ENCODE peak calls at places on chromosomes 12 and 14, in four cellular contexts. S is natural killer cell; F is AML-193; C is CD4-positive, alpha-beta T cell. U is an unnamed sample.

GRCh38 chr14:95318870-95319311 is 817 bp downstream of the CLMN start:
- DNase-seq in S (no peak), F (no peak), C (no peak), U (no peak)

GRCh38 chr12:47757840-47758583 is 668 bp downstream of the RAPGEF3 start:
- DNase-seq in S (no peak), F (no peak), C (no peak), U (peak)

GRCh38 chr12:52096332-52097044 is 17.0 kb downstream of the SMIM41 start:
- DNase-seq in S (no peak), F (no peak), C (no peak), U (no peak)

GRCh38 chr12:66537866-66538265 is 141.0 kb downstream of the GRIP1 start:
- DNase-seq in S (no peak), F (no peak), C (no peak), U (no peak)

GRCh38 chr12:67320614-67321305 is 51.6 kb downstream of the CAND1 start:
- DNase-seq in S (no peak), F (no peak), C (no peak), U (no peak)

GRCh38 chr12:109652233-109652772 is 61.3 kb upstream of the FAM222A start:
- DNase-seq in S (no peak), F (no peak), C (no peak), U (no peak)

GRCh38 chr14:22890416-22890815 is 7.4 kb downstream of the REM2 start:
- DNase-seq in S (no peak), F (no peak), C (no peak), U (no peak)

GRCh38 chr12:123115409-123116111 is 35.3 kb downstream of the PITPNM2 start:
- DNase-seq in S (no peak), F (no peak), C (peak), U (peak)

GRCh38 chr12:88726806-88727722 is 146.8 kb upstream of the KITLG start:
- DNase-seq in S (no peak), F (no peak), C (no peak), U (no peak)

GRCh38 chr12:52215587-52216031 is 17.4 kb upstream of the KRT7 start:
- DNase-seq in S (no peak), F (no peak), C (no peak), U (no peak)

GRCh38 chr12:11730299-11731041 is 81.0 kb downstream of the ETV6 start:
- DNase-seq in S (no peak), F (no peak), C (no peak), U (no peak)

GRCh38 chr14:75906680-75907280 is 75.0 kb downstream of the TGFB3 start:
- DNase-seq in S (peak), F (peak), C (peak), U (peak)

GRCh38 chr14:102594514-102595175 is 2.2 kb downstream of the RCOR1 start:
- DNase-seq in S (peak), F (peak), C (peak), U (peak)

GRCh38 chr12:6826125-6826733 is 2.0 kb upstream of the P3H3 start:
- DNase-seq in S (no peak), F (no peak), C (no peak), U (no peak)

GRCh38 chr12:82958966-82959365 is 272.3 kb downstream of the TMTC2 start:
- DNase-seq in S (no peak), F (no peak), C (no peak), U (no peak)

GRCh38 chr14:60206837-60207533 is 41.8 kb upstream of the DHRS7 start:
- DNase-seq in S (no peak), F (peak), C (no peak), U (no peak)

GRCh38 chr12:44618960-44619359 is 257.2 kb downstream of the NELL2 start:
- DNase-seq in S (no peak), F (no peak), C (no peak), U (no peak)

GRCh38 chr12:46585854-46586621 is 213.5 kb upstream of the SLC38A2 start:
- DNase-seq in S (peak), F (no peak), C (peak), U (no peak)

GRCh38 chr14:61470261-61470953 is 149.0 kb downstream of the PRKCH start:
- DNase-seq in S (no peak), F (no peak), C (no peak), U (peak)

GRCh38 chr12:27937768-27938167 is 34.8 kb downstream of the PTHLH start:
- DNase-seq in S (no peak), F (peak), C (no peak), U (no peak)

GRCh38 chr14:100317897-100318808 is 5.0 kb upstream of the SLC25A47 start:
- DNase-seq in S (peak), F (peak), C (peak), U (no peak)

GRCh38 chr14:27145170-27145569 is 547.3 kb upstream of the NOVA1 start:
- DNase-seq in S (no peak), F (no peak), C (no peak), U (no peak)

U was measured in Kasumi-1.